ENCODE peak calls at places on chromosomes 16 and 17, in five cellular contexts. X is lower lobe of right lung, U is left lung, M is cardiac fibroblast, B is endothelial cell of umbilical vein. A is an unnamed sample.

GRCh38 chr17:34616148-34616547 is 36.8 kb downstream of the TMEM132E start:
- DNase-seq in X (no peak), U (no peak), M (no peak), B (no peak), A (no peak)

GRCh38 chr17:63840591-63841349 is 1.7 kb downstream of the SMARCD2 start:
- DNase-seq in X (no peak), U (no peak), M (no peak), B (no peak), A (peak; percentile 46)

GRCh38 chr17:218711-219110 is 37.3 kb upstream of the DOC2B start:
- DNase-seq in X (peak; percentile 15), U (no peak), M (no peak), B (no peak), A (no peak)

GRCh38 chr17:1201132-1201702 is 21.4 kb upstream of the ABR start:
- DNase-seq in X (no peak), U (peak; percentile 58), M (no peak), B (no peak), A (no peak)

GRCh38 chr17:41907185-41907556 is 11.6 kb downstream of the ACLY start:
- DNase-seq in X (no peak), U (no peak), M (peak; percentile 72), B (no peak), A (peak; percentile 82)

GRCh38 chr17:38512473-38513058 is 84.3 kb downstream of the ARHGAP23 start:
- DNase-seq in X (no peak), U (peak; percentile 44), M (no peak), B (no peak), A (no peak)

GRCh38 chr17:41663451-41664171 is 25.1 kb upstream of the EIF1 start:
- DNase-seq in X (no peak), U (no peak), M (no peak), B (no peak), A (no peak)

GRCh38 chr16:50259334-50260205 is 6.8 kb upstream of the ADCY7 start:
- DNase-seq in X (no peak), U (no peak), M (peak; percentile 55), B (no peak), A (peak; percentile 46)

GRCh38 chr16:89334461-89334860 is 117.0 kb downstream of the ZNF778 start:
- DNase-seq in X (peak; percentile 32), U (peak; percentile 47), M (no peak), B (no peak), A (no peak)

GRCh38 chr16:89687092-89687940 is 827 bp downstream of the CDK10 start:
- DNase-seq in X (peak; percentile 57), U (peak; percentile 58), M (peak; percentile 49), B (peak; percentile 51), A (peak; percentile 22)

GRCh38 chr17:78040561-78041400 is 82.3 kb downstream of the TNRC6C start:
- DNase-seq in X (peak; percentile 76), U (peak; percentile 86), M (peak; percentile 61), B (peak; percentile 85), A (peak; percentile 62)

GRCh38 chr16:69865701-69866100 is 85.4 kb upstream of the CLEC18A start:
- DNase-seq in X (no peak), U (no peak), M (peak; percentile 84), B (no peak), A (peak; percentile 91)

GRCh38 chr17:48003686-48004120 is 32.8 kb downstream of the CDK5RAP3 start:
- DNase-seq in X (no peak), U (no peak), M (no peak), B (no peak), A (no peak)

GRCh38 chr17:29734640-29735039 is 111.9 kb upstream of the CORO6 start:
- DNase-seq in X (no peak), U (no peak), M (no peak), B (no peak), A (no peak)

GRCh38 chr16:87206646-87207451 is 110.3 kb downstream of the C16orf95 start:
- DNase-seq in X (no peak), U (no peak), M (peak; percentile 94), B (no peak), A (peak; percentile 81)

GRCh38 chr17:38452719-38453118 is 24.5 kb downstream of the ARHGAP23 start:
- DNase-seq in X (no peak), U (no peak), M (no peak), B (peak; percentile 45), A (no peak)

GRCh38 chr16:11740567-11740966 is 2.1 kb downstream of the TXNDC11 start:
- DNase-seq in X (no peak), U (no peak), M (peak; percentile 16), B (no peak), A (no peak)
- H3K4me3 ChIP-seq in X (peak overlapping the region; percentile 93), U (peak overlapping the region; percentile 93), M (peak overlapping the region; percentile 88), B (no peak overlapping the region), A (peak overlapping the region; percentile 75)

DNA sequence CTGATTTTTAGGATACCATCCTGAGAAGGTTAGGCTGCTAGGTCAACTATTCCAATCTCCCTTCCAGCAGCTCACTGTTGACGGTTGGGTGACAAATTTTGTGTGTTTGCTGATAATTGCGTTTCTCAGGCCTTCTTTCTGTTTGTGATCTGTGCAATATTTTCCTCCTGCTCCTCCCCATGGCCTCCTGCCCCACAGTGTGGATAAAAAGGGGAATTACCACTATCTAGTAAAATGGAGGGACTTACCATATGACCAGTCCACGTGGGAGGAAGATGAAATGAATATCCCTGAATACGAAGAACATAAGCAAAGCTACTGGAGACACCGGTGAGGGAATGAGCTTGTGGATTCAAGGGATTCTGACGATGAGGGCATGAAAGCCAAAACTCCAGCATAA is 9.2 kb downstream of the CHD3 start:
- DNase-seq in X (no peak), U (no peak), M (peak; percentile 72), B (peak; percentile 51), A (peak; percentile 75)
- TF ChIP-seq CTCF in X (peak; percentile 41), U (no peak), M (peak; percentile 45), B (peak; percentile 26), A (peak; percentile 62)

GRCh38 chr16:81647527-81647926 is 131.6 kb upstream of the PLCG2 start:
- DNase-seq in X (no peak), U (no peak), M (peak; percentile 62), B (no peak), A (peak; percentile 36)

GRCh38 chr16:81646561-81646960 is 132.5 kb upstream of the PLCG2 start:
- DNase-seq in X (no peak), U (no peak), M (no peak), B (no peak), A (no peak)

GRCh38 chr16:81642943-81643342 is 136.1 kb upstream of the PLCG2 start:
- DNase-seq in X (no peak), U (no peak), M (no peak), B (no peak), A (no peak)

GRCh38 chr16:81645303-81645702 is 133.8 kb upstream of the PLCG2 start:
- DNase-seq in X (peak; percentile 63), U (no peak), M (peak; percentile 76), B (peak; percentile 33), A (peak; percentile 91)

GRCh38 chr16:81645925-81646324 is 133.2 kb upstream of the PLCG2 start:
- DNase-seq in X (no peak), U (no peak), M (no peak), B (no peak), A (no peak)
- H3K4me3 ChIP-seq in X (no peak overlapping the region), U (no peak overlapping the region), M (no peak overlapping the region), B (no peak overlapping the region), A (no peak overlapping the region)

DNA sequence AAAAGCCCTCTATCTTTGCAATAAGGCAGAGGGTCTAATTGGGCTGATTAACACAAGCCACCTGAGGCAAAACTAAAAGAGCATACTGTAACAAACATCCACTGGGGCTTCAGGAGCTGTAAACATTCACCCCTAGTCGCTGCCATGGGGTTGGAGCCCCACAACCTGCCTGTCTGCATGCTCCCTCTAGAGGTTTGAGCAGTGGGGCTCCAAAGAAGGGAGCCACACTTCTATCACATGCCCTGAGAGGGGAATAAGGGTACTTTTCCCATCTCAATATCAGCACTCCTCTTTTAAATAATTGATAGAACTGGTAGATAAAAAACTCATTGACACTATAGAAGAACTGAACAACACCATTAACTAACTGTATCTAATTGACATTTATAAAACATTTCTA is 130.1 kb upstream of the COX10 start:
- DNase-seq in X (no peak), U (no peak), M (no peak), B (no peak), A (no peak)
- TF ChIP-seq CTCF in X (no peak), U (no peak), M (no peak), B (no peak), A (no peak)

DNA sequence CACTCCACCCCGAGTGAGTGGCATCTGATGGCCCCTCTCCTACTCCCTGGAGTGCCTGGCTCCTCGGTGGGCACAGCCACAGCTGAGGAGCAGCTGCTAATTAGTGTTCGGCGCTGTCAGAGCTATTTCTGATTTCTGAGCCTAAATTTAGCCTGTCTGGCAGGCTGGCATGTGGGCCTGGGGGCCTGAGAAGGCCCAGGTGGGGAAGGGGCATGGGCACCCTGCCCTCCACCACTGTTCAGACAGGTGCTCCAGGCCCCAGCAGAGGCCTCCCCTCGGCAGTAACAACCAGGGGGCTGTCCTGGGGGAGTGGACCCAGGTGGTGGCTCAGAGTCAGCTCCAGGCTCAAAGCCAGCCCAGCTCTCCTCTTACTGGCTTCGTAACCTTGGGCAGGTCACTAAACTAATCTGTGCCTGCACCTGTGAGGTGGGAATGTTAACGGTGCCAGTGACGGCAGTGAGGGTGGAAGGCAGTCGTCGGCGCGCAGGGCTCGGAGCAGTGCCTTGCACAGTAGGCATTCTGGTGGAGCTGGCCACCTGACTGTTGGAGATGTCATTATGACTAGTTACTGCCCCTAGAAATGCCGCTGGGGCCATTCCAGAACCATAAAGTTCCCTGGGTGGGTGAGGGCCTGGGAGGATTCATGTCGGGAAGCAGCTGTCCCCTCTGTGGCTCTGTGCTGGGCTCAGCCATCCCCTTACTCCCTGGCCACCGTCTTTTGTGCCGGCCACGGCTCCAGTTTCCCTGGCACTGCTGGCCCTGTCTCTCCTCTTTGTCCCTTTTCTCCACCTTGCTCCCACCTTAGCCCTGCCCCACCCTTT is 6.6 kb downstream of the FMNL1 start:
- DNase-seq in X (no peak), U (peak; percentile 71), M (no peak), B (no peak), A (no peak)
- H3K4me3 ChIP-seq in X (peak overlapping the region; percentile 28), U (peak overlapping the region; percentile 72), M (no peak overlapping the region), B (no peak overlapping the region), A (no peak overlapping the region)

DNA sequence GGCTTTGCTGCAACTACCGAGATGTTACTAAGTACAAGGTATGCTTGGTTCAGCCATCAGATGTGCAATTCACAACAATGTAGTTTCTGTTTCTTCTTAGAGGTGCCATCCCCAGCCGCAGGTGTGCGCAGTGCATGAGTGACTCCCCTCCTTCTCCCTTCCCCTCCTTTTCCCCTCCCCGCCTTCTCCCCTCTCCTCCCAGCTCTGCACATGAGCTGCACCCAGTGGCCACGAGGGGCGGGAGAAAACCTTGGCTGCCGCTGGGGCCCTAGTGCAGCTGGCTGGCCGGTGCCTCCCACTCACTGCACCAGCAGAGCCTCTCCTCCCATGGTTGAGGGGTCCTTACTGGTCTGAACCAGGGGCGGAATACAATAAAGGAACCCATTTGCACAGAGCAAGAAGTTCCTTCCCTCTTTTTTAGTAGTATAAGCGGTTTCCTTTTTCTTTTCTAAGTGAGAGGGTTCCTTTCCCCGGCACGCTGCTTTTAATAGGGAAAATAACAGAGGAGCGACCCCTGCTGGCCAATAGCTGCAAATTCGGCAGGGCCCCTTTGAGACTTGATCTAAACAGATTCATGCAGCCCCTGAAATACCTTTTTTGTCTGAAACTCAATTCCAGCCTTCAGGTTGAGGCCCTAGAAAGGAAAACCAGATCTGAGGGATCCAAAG is 7.8 kb upstream of the CCL15 start:
- DNase-seq in X (no peak), U (no peak), M (peak; percentile 47), B (peak; percentile 36), A (peak; percentile 13)
- TF ChIP-seq CTCF in X (peak; percentile 29), U (no peak), M (peak; percentile 59), B (peak; percentile 49), A (peak; percentile 30)

DNA sequence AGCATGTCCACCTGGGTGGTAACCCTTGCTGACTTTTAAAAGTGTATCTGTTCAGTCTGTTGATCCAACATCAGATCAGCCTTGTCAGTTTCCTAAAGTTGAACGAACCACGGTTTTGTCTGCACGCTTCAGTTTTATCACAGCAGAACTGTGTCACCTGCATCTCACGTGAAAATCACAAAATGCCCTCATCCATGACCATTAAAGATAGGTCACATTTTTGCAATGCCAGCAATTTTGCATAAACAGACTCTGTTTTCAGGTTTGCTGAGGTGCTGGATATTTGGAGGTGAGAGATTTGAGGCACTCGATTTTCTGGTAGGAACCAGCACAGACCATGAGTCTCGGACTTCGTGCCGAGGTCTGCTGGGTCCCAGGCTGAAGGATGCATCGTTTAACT is 3.0 kb downstream of the METRNL start:
- DNase-seq in X (no peak), U (no peak), M (no peak), B (no peak), A (peak; percentile 39)
- H3K4me3 ChIP-seq in X (peak overlapping the region; percentile 72), U (peak overlapping the region; percentile 76), M (no peak overlapping the region), B (no peak overlapping the region), A (peak overlapping the region; percentile 82)

A was measured in fibroblast of the aortic adventitia.